ENCODE peak calls at places on chromosomes 12 and 14, in four cellular contexts. One of them, this sample, is unnamed.

GRCh38 chr14:67934087-67934486 is 114.5 kb downstream of the RAD51B start:
- DNase-seq in Calu3: peak; percentile 27
- DNase-seq in lower leg skin: peak; percentile 32
- DNase-seq in OCI-LY7: peak; percentile 73
- DNase-seq in this sample: no peak

GRCh38 chr12:4736048-4736447 is 15.8 kb downstream of the GALNT8 start:
- DNase-seq in Calu3: no peak
- DNase-seq in lower leg skin: no peak
- DNase-seq in OCI-LY7: no peak
- DNase-seq in this sample: no peak

GRCh38 chr12:19967486-19967885 is 400.9 kb upstream of the PDE3A start:
- DNase-seq in Calu3: peak; percentile 49
- DNase-seq in lower leg skin: no peak
- DNase-seq in OCI-LY7: no peak
- DNase-seq in this sample: no peak

GRCh38 chr14:65131176-65131765 is 29.0 kb upstream of the MAX start:
- DNase-seq in Calu3: peak; percentile 52
- DNase-seq in lower leg skin: no peak
- DNase-seq in OCI-LY7: no peak
- DNase-seq in this sample: no peak

GRCh38 chr12:108119126-108119973 is 9.7 kb upstream of the WSCD2 start:
- DNase-seq in Calu3: no peak
- DNase-seq in lower leg skin: no peak
- DNase-seq in OCI-LY7: no peak
- DNase-seq in this sample: no peak

GRCh38 chr12:62714409-62715075 is 220.4 kb downstream of the PPM1H start:
- DNase-seq in Calu3: no peak
- DNase-seq in lower leg skin: no peak
- DNase-seq in OCI-LY7: no peak
- DNase-seq in this sample: no peak

GRCh38 chr14:99603471-99603933 is 505 bp downstream of the CCDC85C start:
- DNase-seq in Calu3: peak; percentile 52
- DNase-seq in lower leg skin: no peak
- DNase-seq in OCI-LY7: peak; percentile 61
- DNase-seq in this sample: no peak

GRCh38 chr12:57086951-57087688 is 1.8 kb upstream of the NAB2 start:
- DNase-seq in Calu3: peak; percentile 79
- DNase-seq in lower leg skin: peak; percentile 91
- DNase-seq in OCI-LY7: peak; percentile 70
- DNase-seq in this sample: peak; percentile 91

GRCh38 chr14:42095155-42095554 is 488.5 kb downstream of the LRFN5 start:
- DNase-seq in Calu3: no peak
- DNase-seq in lower leg skin: no peak
- DNase-seq in OCI-LY7: no peak
- DNase-seq in this sample: peak; percentile 71

GRCh38 chr12:32296541-32296940 is 102.8 kb upstream of the FGD4 start:
- DNase-seq in Calu3: peak; percentile 17
- DNase-seq in lower leg skin: no peak
- DNase-seq in OCI-LY7: no peak
- DNase-seq in this sample: no peak

GRCh38 chr14:73168691-73169090 is 32.4 kb downstream of the PSEN1 start:
- DNase-seq in Calu3: no peak
- DNase-seq in lower leg skin: no peak
- DNase-seq in OCI-LY7: no peak
- DNase-seq in this sample: peak; percentile 76

GRCh38 chr12:116135209-116135930 is 142.1 kb downstream of the MED13L start:
- DNase-seq in Calu3: peak; percentile 26
- DNase-seq in lower leg skin: no peak
- DNase-seq in OCI-LY7: no peak
- DNase-seq in this sample: no peak

GRCh38 chr12:114274131-114274530 is 131.8 kb downstream of the TBX5 start:
- DNase-seq in Calu3: no peak
- DNase-seq in lower leg skin: no peak
- DNase-seq in OCI-LY7: no peak
- DNase-seq in this sample: no peak

GRCh38 chr14:84071061-84071460 is 1458.9 kb upstream of the FLRT2 start:
- DNase-seq in Calu3: no peak
- DNase-seq in lower leg skin: no peak
- DNase-seq in OCI-LY7: no peak
- DNase-seq in this sample: no peak

GRCh38 chr12:57765698-57766463 is 997 bp downstream of the CYP27B1 start:
- DNase-seq in Calu3: peak; percentile 24
- DNase-seq in lower leg skin: no peak
- DNase-seq in OCI-LY7: no peak
- DNase-seq in this sample: no peak

GRCh38 chr14:104868060-104868740 is 3.1 kb downstream of the CEP170B start:
- DNase-seq in Calu3: no peak
- DNase-seq in lower leg skin: no peak
- DNase-seq in OCI-LY7: no peak
- DNase-seq in this sample: no peak

GRCh38 chr12:102811125-102811737 is 105.8 kb downstream of the PAH start:
- DNase-seq in Calu3: peak; percentile 73
- DNase-seq in lower leg skin: no peak
- DNase-seq in OCI-LY7: peak; percentile 29
- DNase-seq in this sample: no peak

GRCh38 chr12:117148642-117149041 is 41.6 kb downstream of the FBXO21 start:
- DNase-seq in Calu3: no peak
- DNase-seq in lower leg skin: no peak
- DNase-seq in OCI-LY7: no peak
- DNase-seq in this sample: no peak

GRCh38 chr12:2306012-2306411 is 253.2 kb downstream of the CACNA1C start:
- DNase-seq in Calu3: no peak
- DNase-seq in lower leg skin: no peak
- DNase-seq in OCI-LY7: peak; percentile 65
- DNase-seq in this sample: no peak

GRCh38 chr14:35333797-35334743 is 41.9 kb downstream of the PSMA6 start:
- DNase-seq in Calu3: no peak
- DNase-seq in lower leg skin: no peak
- DNase-seq in OCI-LY7: no peak
- DNase-seq in this sample: no peak

GRCh38 chr14:63452796-63453195 is 90.4 kb downstream of the PPP2R5E start:
- DNase-seq in Calu3: no peak
- DNase-seq in lower leg skin: no peak
- DNase-seq in OCI-LY7: no peak
- DNase-seq in this sample: no peak

GRCh38 chr14:32252030-32252670 is 49.1 kb upstream of the RNU6-8 start:
- DNase-seq in Calu3: peak; percentile 65
- DNase-seq in lower leg skin: peak; percentile 58
- DNase-seq in OCI-LY7: peak; percentile 79
- DNase-seq in this sample: no peak

GRCh38 chr12:14473707-14474287 is 93.9 kb downstream of the PLBD1 start:
- DNase-seq in Calu3: no peak
- DNase-seq in lower leg skin: no peak
- DNase-seq in OCI-LY7: peak; percentile 55
- DNase-seq in this sample: no peak

GRCh38 chr14:96978525-96979272 is 181.5 kb downstream of the VRK1 start:
- DNase-seq in Calu3: no peak
- DNase-seq in lower leg skin: no peak
- DNase-seq in OCI-LY7: no peak
- DNase-seq in this sample: peak; percentile 40

GRCh38 chr14:81465507-81466228 is 65.5 kb upstream of the STON2 start:
- DNase-seq in Calu3: no peak
- DNase-seq in lower leg skin: no peak
- DNase-seq in OCI-LY7: no peak
- DNase-seq in this sample: no peak

GRCh38 chr12:105083041-105083440 is 1.2 kb downstream of the ALDH1L2 start:
- DNase-seq in Calu3: no peak
- DNase-seq in lower leg skin: no peak
- DNase-seq in OCI-LY7: no peak
- DNase-seq in this sample: no peak

GRCh38 chr12:22626429-22626828 is 1.5 kb downstream of the ETNK1 start:
- DNase-seq in Calu3: no peak
- DNase-seq in lower leg skin: no peak
- DNase-seq in OCI-LY7: peak; percentile 55
- DNase-seq in this sample: no peak

GRCh38 chr12:97075583-97076268 is 168.7 kb downstream of the NEDD1 start:
- DNase-seq in Calu3: no peak
- DNase-seq in lower leg skin: no peak
- DNase-seq in OCI-LY7: no peak
- DNase-seq in this sample: no peak

GRCh38 chr12:42143401-42144173 is 1.1 kb downstream of the GXYLT1 start:
- DNase-seq in Calu3: no peak
- DNase-seq in lower leg skin: no peak
- DNase-seq in OCI-LY7: peak; percentile 43
- DNase-seq in this sample: no peak

GRCh38 chr12:14962180-14962579 is 779 bp upstream of the ARHGDIB start:
- DNase-seq in Calu3: no peak
- DNase-seq in lower leg skin: no peak
- DNase-seq in OCI-LY7: peak; percentile 51
- DNase-seq in this sample: no peak

GRCh38 chr12:99453831-99454538 is 193.6 kb upstream of the GARIN6 start:
- DNase-seq in Calu3: no peak
- DNase-seq in lower leg skin: no peak
- DNase-seq in OCI-LY7: no peak
- DNase-seq in this sample: no peak

GRCh38 chr12:5022465-5023061 is 21.1 kb upstream of the KCNA5 start:
- DNase-seq in Calu3: peak; percentile 36
- DNase-seq in lower leg skin: no peak
- DNase-seq in OCI-LY7: peak; percentile 65
- DNase-seq in this sample: no peak

GRCh38 chr12:132597333-132598283 is 12.8 kb downstream of the LRCOL1 start:
- DNase-seq in Calu3: no peak
- DNase-seq in lower leg skin: no peak
- DNase-seq in OCI-LY7: peak; percentile 31
- DNase-seq in this sample: no peak

GRCh38 chr14:27366596-27366995 is 768.8 kb upstream of the NOVA1 start:
- DNase-seq in Calu3: no peak
- DNase-seq in lower leg skin: no peak
- DNase-seq in OCI-LY7: no peak
- DNase-seq in this sample: no peak

GRCh38 chr12:113867258-113867657 is 98.9 kb downstream of the RBM19 start:
- DNase-seq in Calu3: peak; percentile 33
- DNase-seq in lower leg skin: no peak
- DNase-seq in OCI-LY7: no peak
- DNase-seq in this sample: no peak

GRCh38 chr12:80269953-80270552 is 170.7 kb downstream of the OTOGL start:
- DNase-seq in Calu3: peak; percentile 41
- DNase-seq in lower leg skin: no peak
- DNase-seq in OCI-LY7: peak; percentile 38
- DNase-seq in this sample: no peak

GRCh38 chr14:61461808-61462275 is 140.5 kb downstream of the PRKCH start:
- DNase-seq in Calu3: peak; percentile 50
- DNase-seq in lower leg skin: peak; percentile 56
- DNase-seq in OCI-LY7: peak; percentile 80
- DNase-seq in this sample: no peak

GRCh38 chr12:110581951-110582285 is 1.2 kb downstream of the PPTC7 start:
- DNase-seq in Calu3: no peak
- DNase-seq in lower leg skin: no peak
- DNase-seq in OCI-LY7: no peak
- DNase-seq in this sample: no peak

DNA sequence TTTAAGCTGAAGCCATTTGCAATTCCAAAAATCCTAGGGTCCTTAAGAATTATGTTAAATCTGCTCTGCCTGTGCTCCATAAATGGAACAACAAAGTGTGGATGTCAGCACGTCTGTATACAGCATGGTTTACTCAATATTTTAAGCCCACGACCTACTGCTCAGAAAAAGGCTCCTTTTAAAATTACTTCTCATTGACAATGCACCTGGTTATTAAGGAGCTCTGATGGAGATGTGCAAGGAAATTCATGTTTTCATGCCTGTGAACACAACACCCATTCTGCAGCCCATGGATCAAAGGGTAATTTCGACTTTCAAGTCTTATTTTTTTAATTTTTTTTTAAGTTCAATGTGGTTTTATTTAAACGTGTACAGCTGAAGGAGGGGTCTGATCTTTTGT is 48.1 kb downstream of the FBXO33 start:
- DNase-seq in Calu3: no peak
- DNase-seq in lower leg skin: no peak
- DNase-seq in OCI-LY7: no peak
- DNase-seq in this sample: no peak
- TF ChIP-seq CTCF in Calu3: no peak
- TF ChIP-seq CTCF in lower leg skin: no peak
- TF ChIP-seq CTCF in OCI-LY7: no peak
- TF ChIP-seq CTCF in this sample: no peak

GRCh38 chr14:56150645-56151345 is 32.6 kb downstream of the PELI2 start:
- DNase-seq in Calu3: no peak
- DNase-seq in lower leg skin: no peak
- DNase-seq in OCI-LY7: no peak
- DNase-seq in this sample: no peak
- TF ChIP-seq CTCF in Calu3: no peak
- TF ChIP-seq CTCF in lower leg skin: no peak
- TF ChIP-seq CTCF in OCI-LY7: peak; percentile 26
- TF ChIP-seq CTCF in this sample: no peak

GRCh38 chr14:54488646-54489317 is at the start of gene GMFB:
- DNase-seq in Calu3: peak; percentile 91
- DNase-seq in lower leg skin: peak; percentile 90
- DNase-seq in OCI-LY7: peak; percentile 93
- DNase-seq in this sample: peak; percentile 96

GRCh38 chr14:54489731-54490447 is 1.1 kb upstream of the GMFB start:
- DNase-seq in Calu3: no peak
- DNase-seq in lower leg skin: no peak
- DNase-seq in OCI-LY7: no peak
- DNase-seq in this sample: no peak

GRCh38 chr14:54488318-54488645 is 498 bp downstream of the GMFB start:
- DNase-seq in Calu3: no peak
- DNase-seq in lower leg skin: no peak
- DNase-seq in OCI-LY7: peak; percentile 39
- DNase-seq in this sample: no peak

GRCh38 chr14:54490448-54490805 is 1.6 kb upstream of the GMFB start:
- DNase-seq in Calu3: no peak
- DNase-seq in lower leg skin: no peak
- DNase-seq in OCI-LY7: no peak
- DNase-seq in this sample: no peak

GRCh38 chr14:54489318-54489683 is 521 bp upstream of the GMFB start:
- DNase-seq in Calu3: no peak
- DNase-seq in lower leg skin: no peak
- DNase-seq in OCI-LY7: no peak
- DNase-seq in this sample: no peak
- TF ChIP-seq CTCF in Calu3: no peak
- TF ChIP-seq CTCF in lower leg skin: no peak
- TF ChIP-seq CTCF in OCI-LY7: peak; percentile 34
- TF ChIP-seq CTCF in this sample: no peak

GRCh38 chr12:50220357-50221061 is 53.3 kb upstream of the CERS5 start:
- DNase-seq in Calu3: no peak
- DNase-seq in lower leg skin: no peak
- DNase-seq in OCI-LY7: peak; percentile 45
- DNase-seq in this sample: no peak
- TF ChIP-seq CTCF in Calu3: no peak
- TF ChIP-seq CTCF in lower leg skin: no peak
- TF ChIP-seq CTCF in OCI-LY7: no peak
- TF ChIP-seq CTCF in this sample: no peak

GRCh38 chr14:54001189-54001878 is 44.7 kb upstream of the BMP4 start:
- DNase-seq in Calu3: peak; percentile 4
- DNase-seq in lower leg skin: no peak
- DNase-seq in OCI-LY7: peak; percentile 2
- DNase-seq in this sample: no peak
- TF ChIP-seq CTCF in Calu3: no peak
- TF ChIP-seq CTCF in lower leg skin: no peak
- TF ChIP-seq CTCF in OCI-LY7: peak; percentile 54
- TF ChIP-seq CTCF in this sample: peak; percentile 11